ENCODE peak calls at places on chromosomes 4 and X, in six cellular contexts. One of them, this sample, is unnamed.
A peak's percentile ranks its signal among the peaks of the same experiment; 100 is the strongest.

GRCh38 chr4:8215001-8215427 is 15.9 kb downstream of the SH3TC1 start:
- DNase-seq in A549: no peak
- DNase-seq in H9: no peak
- DNase-seq in neural progenitor cell: no peak
- DNase-seq in heart left ventricle: no peak
- DNase-seq in prostate gland: peak; percentile 62
- DNase-seq in this sample: no peak

GRCh38 chr4:54281060-54281781 is 52.1 kb downstream of the PDGFRA start:
- DNase-seq in heart left ventricle: peak; percentile 87
- DNase-seq in A549: peak; percentile 20
- DNase-seq in H9: no peak
- DNase-seq in prostate gland: peak; percentile 90
- DNase-seq in neural progenitor cell: no peak
- DNase-seq in this sample: peak; percentile 76

GRCh38 chrX:133985164-133986007 is at the start of gene GPC3:
- DNase-seq in neural progenitor cell: peak; percentile 87
- DNase-seq in A549: peak; percentile 16
- DNase-seq in H9: peak; percentile 83
- DNase-seq in prostate gland: peak; percentile 19
- DNase-seq in heart left ventricle: peak; percentile 6
- DNase-seq in this sample: peak; percentile 30

GRCh38 chr4:140150886-140151699 is 2.9 kb downstream of the MAML3 start:
- DNase-seq in A549: peak; percentile 95
- DNase-seq in H9: peak; percentile 89
- DNase-seq in prostate gland: peak; percentile 96
- DNase-seq in neural progenitor cell: peak; percentile 93
- DNase-seq in heart left ventricle: peak; percentile 95
- DNase-seq in this sample: peak; percentile 70

GRCh38 chr4:185654965-185655554 is 119.8 kb upstream of the PDLIM3 start:
- DNase-seq in prostate gland: no peak
- DNase-seq in neural progenitor cell: no peak
- DNase-seq in A549: no peak
- DNase-seq in heart left ventricle: no peak
- DNase-seq in H9: no peak
- DNase-seq in this sample: no peak

GRCh38 chrX:30659421-30659820 is 6.2 kb downstream of the GK start:
- DNase-seq in prostate gland: no peak
- DNase-seq in H9: no peak
- DNase-seq in neural progenitor cell: no peak
- DNase-seq in heart left ventricle: no peak
- DNase-seq in A549: peak; percentile 27
- DNase-seq in this sample: peak; percentile 57

GRCh38 chrX:68877606-68878005 is 48.8 kb downstream of the EFNB1 start:
- DNase-seq in prostate gland: no peak
- DNase-seq in neural progenitor cell: no peak
- DNase-seq in H9: no peak
- DNase-seq in A549: no peak
- DNase-seq in heart left ventricle: no peak
- DNase-seq in this sample: no peak

GRCh38 chrX:38804481-38805293 is 3.4 kb downstream of the MID1IP1 start:
- DNase-seq in A549: peak; percentile 40
- DNase-seq in heart left ventricle: peak; percentile 17
- DNase-seq in H9: no peak
- DNase-seq in prostate gland: no peak
- DNase-seq in neural progenitor cell: peak; percentile 46
- DNase-seq in this sample: no peak

GRCh38 chrX:45801554-45801953 is 600.9 kb upstream of the DIPK2B start:
- DNase-seq in neural progenitor cell: peak; percentile 13
- DNase-seq in heart left ventricle: no peak
- DNase-seq in A549: peak; percentile 62
- DNase-seq in prostate gland: no peak
- DNase-seq in H9: no peak
- DNase-seq in this sample: no peak

GRCh38 chr4:8328456-8328855 is 58.9 kb downstream of the HTRA3 start:
- DNase-seq in heart left ventricle: no peak
- DNase-seq in A549: no peak
- DNase-seq in H9: no peak
- DNase-seq in prostate gland: no peak
- DNase-seq in neural progenitor cell: no peak
- DNase-seq in this sample: no peak

GRCh38 chr4:73776363-73776762 is 36.0 kb downstream of the CXCL8 start:
- DNase-seq in H9: no peak
- DNase-seq in prostate gland: peak; percentile 32
- DNase-seq in A549: peak; percentile 18
- DNase-seq in neural progenitor cell: no peak
- DNase-seq in heart left ventricle: peak; percentile 34
- DNase-seq in this sample: no peak

GRCh38 chr4:99408346-99408745 is 26.8 kb downstream of the ADH7 start:
- DNase-seq in neural progenitor cell: no peak
- DNase-seq in H9: no peak
- DNase-seq in prostate gland: no peak
- DNase-seq in A549: no peak
- DNase-seq in heart left ventricle: no peak
- DNase-seq in this sample: no peak

GRCh38 chrX:40080896-40081678 is 16.7 kb downstream of the BCOR start:
- DNase-seq in neural progenitor cell: no peak
- DNase-seq in prostate gland: no peak
- DNase-seq in heart left ventricle: no peak
- DNase-seq in H9: no peak
- DNase-seq in A549: no peak
- DNase-seq in this sample: no peak

GRCh38 chr4:124288706-124289486 is 423.6 kb downstream of the ANKRD50 start:
- DNase-seq in A549: no peak
- DNase-seq in heart left ventricle: no peak
- DNase-seq in prostate gland: no peak
- DNase-seq in H9: no peak
- DNase-seq in neural progenitor cell: no peak
- DNase-seq in this sample: no peak

GRCh38 chr4:93776386-93777080 is 52.0 kb upstream of the ATOH1 start:
- DNase-seq in prostate gland: no peak
- DNase-seq in heart left ventricle: no peak
- DNase-seq in H9: no peak
- DNase-seq in A549: peak; percentile 4
- DNase-seq in neural progenitor cell: no peak
- DNase-seq in this sample: peak; percentile 79

GRCh38 chr4:23036503-23036902 is 343.8 kb downstream of the GBA3 start:
- DNase-seq in heart left ventricle: no peak
- DNase-seq in H9: no peak
- DNase-seq in prostate gland: no peak
- DNase-seq in neural progenitor cell: no peak
- DNase-seq in A549: no peak
- DNase-seq in this sample: no peak

GRCh38 chr4:96120206-96120605 is 280.3 kb downstream of the PDHA2 start:
- DNase-seq in H9: no peak
- DNase-seq in heart left ventricle: no peak
- DNase-seq in A549: no peak
- DNase-seq in prostate gland: no peak
- DNase-seq in neural progenitor cell: no peak
- DNase-seq in this sample: no peak

GRCh38 chr4:122836941-122837340 is 10.3 kb downstream of the FGF2 start:
- DNase-seq in A549: peak; percentile 61
- DNase-seq in neural progenitor cell: no peak
- DNase-seq in H9: no peak
- DNase-seq in prostate gland: no peak
- DNase-seq in heart left ventricle: no peak
- DNase-seq in this sample: no peak

GRCh38 chrX:50698944-50699343 is 115.0 kb downstream of the SHROOM4 start:
- DNase-seq in A549: no peak
- DNase-seq in H9: no peak
- DNase-seq in heart left ventricle: no peak
- DNase-seq in neural progenitor cell: no peak
- DNase-seq in prostate gland: no peak
- DNase-seq in this sample: no peak

GRCh38 chr4:39526810-39527295 is 386 bp downstream of the UGDH start:
- DNase-seq in heart left ventricle: no peak
- DNase-seq in H9: no peak
- DNase-seq in neural progenitor cell: peak; percentile 29
- DNase-seq in A549: no peak
- DNase-seq in prostate gland: no peak
- DNase-seq in this sample: no peak

GRCh38 chrX:41616935-41617334 is 71.8 kb upstream of the GPR34 start:
- DNase-seq in heart left ventricle: no peak
- DNase-seq in H9: no peak
- DNase-seq in A549: no peak
- DNase-seq in neural progenitor cell: peak; percentile 6
- DNase-seq in prostate gland: no peak
- DNase-seq in this sample: no peak

GRCh38 chr4:169900241-169900845 is 125.9 kb downstream of the MFAP3L start:
- DNase-seq in A549: no peak
- DNase-seq in H9: no peak
- DNase-seq in prostate gland: no peak
- DNase-seq in heart left ventricle: no peak
- DNase-seq in neural progenitor cell: no peak
- DNase-seq in this sample: no peak

GRCh38 chr4:25258980-25259578 is 25.2 kb downstream of the PI4K2B start:
- DNase-seq in A549: no peak
- DNase-seq in prostate gland: no peak
- DNase-seq in heart left ventricle: no peak
- DNase-seq in neural progenitor cell: no peak
- DNase-seq in H9: no peak
- DNase-seq in this sample: peak; percentile 38

GRCh38 chrX:87664381-87664780 is 146.8 kb downstream of the KLHL4 start:
- DNase-seq in prostate gland: no peak
- DNase-seq in A549: peak; percentile 35
- DNase-seq in H9: no peak
- DNase-seq in heart left ventricle: no peak
- DNase-seq in neural progenitor cell: peak; percentile 33
- DNase-seq in this sample: peak; percentile 4

GRCh38 chr4:99816611-99817309 is at the start of gene DAPP1:
- DNase-seq in H9: no peak
- DNase-seq in neural progenitor cell: no peak
- DNase-seq in prostate gland: no peak
- DNase-seq in heart left ventricle: no peak
- DNase-seq in A549: no peak
- DNase-seq in this sample: peak; percentile 86

GRCh38 chrX:41334866-41335589 is 1.1 kb downstream of the DDX3X start:
- DNase-seq in heart left ventricle: peak; percentile 68
- DNase-seq in A549: peak; percentile 44
- DNase-seq in H9: peak; percentile 56
- DNase-seq in prostate gland: peak; percentile 29
- DNase-seq in neural progenitor cell: no peak
- DNase-seq in this sample: peak; percentile 42

GRCh38 chr4:113042502-113042901 is 7.0 kb upstream of the ANK2 start:
- DNase-seq in A549: no peak
- DNase-seq in prostate gland: no peak
- DNase-seq in H9: no peak
- DNase-seq in heart left ventricle: no peak
- DNase-seq in neural progenitor cell: no peak
- DNase-seq in this sample: no peak

DNA sequence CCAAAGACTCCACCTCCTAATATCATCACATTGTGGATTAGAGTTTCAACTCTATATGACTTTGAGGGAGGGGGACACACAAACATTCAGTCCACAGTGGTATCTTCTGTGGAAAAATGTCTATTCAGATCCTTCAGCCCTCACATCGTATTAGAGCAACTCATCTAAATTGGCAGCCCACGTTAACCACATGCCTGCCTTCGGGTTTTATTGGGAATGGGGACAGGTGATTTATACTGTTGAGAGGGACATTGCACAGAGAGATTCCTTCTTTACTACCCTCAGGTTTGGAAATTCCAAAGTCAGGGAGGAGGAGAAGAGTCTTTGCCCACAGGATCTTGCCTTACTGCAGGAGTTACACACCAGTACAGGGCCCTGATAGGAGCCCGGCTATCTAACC is 372.5 kb downstream of the AFF2 start:
- DNase-seq in H9: no peak
- DNase-seq in prostate gland: no peak
- DNase-seq in heart left ventricle: no peak
- DNase-seq in A549: no peak
- DNase-seq in neural progenitor cell: no peak
- DNase-seq in this sample: no peak
- TF ChIP-seq CTCF in H9: no peak
- TF ChIP-seq CTCF in prostate gland: no peak
- TF ChIP-seq CTCF in heart left ventricle: no peak
- TF ChIP-seq CTCF in A549: no peak
- TF ChIP-seq CTCF in neural progenitor cell: no peak
- TF ChIP-seq CTCF in this sample: no peak

GRCh38 chrX:153600032-153600373 is 1.1 kb upstream of the CCNQ start:
- DNase-seq in neural progenitor cell: no peak
- DNase-seq in prostate gland: no peak
- DNase-seq in A549: peak; percentile 13
- DNase-seq in heart left ventricle: no peak
- DNase-seq in H9: no peak
- DNase-seq in this sample: no peak

GRCh38 chrX:153599192-153600031 is 473 bp upstream of the CCNQ start:
- DNase-seq in prostate gland: peak; percentile 81
- DNase-seq in A549: peak; percentile 90
- DNase-seq in heart left ventricle: peak; percentile 87
- DNase-seq in H9: peak; percentile 80
- DNase-seq in neural progenitor cell: peak; percentile 93
- DNase-seq in this sample: peak; percentile 82

GRCh38 chrX:153600921-153601320 is 2.0 kb upstream of the CCNQ start:
- DNase-seq in A549: no peak
- DNase-seq in neural progenitor cell: no peak
- DNase-seq in prostate gland: no peak
- DNase-seq in heart left ventricle: no peak
- DNase-seq in H9: no peak
- DNase-seq in this sample: no peak

GRCh38 chrX:153597351-153597750 is 1.6 kb downstream of the CCNQ start:
- DNase-seq in prostate gland: no peak
- DNase-seq in neural progenitor cell: no peak
- DNase-seq in heart left ventricle: no peak
- DNase-seq in A549: no peak
- DNase-seq in H9: no peak
- DNase-seq in this sample: no peak

GRCh38 chrX:153598541-153599191 is at the start of gene CCNQ:
- DNase-seq in A549: peak; percentile 32
- DNase-seq in neural progenitor cell: peak; percentile 60
- DNase-seq in H9: peak; percentile 33
- DNase-seq in prostate gland: no peak
- DNase-seq in heart left ventricle: no peak
- DNase-seq in this sample: peak; percentile 14
- H3K27ac ChIP-seq in A549: peak within 1 kb of the TSS; percentile 89
- H3K27ac ChIP-seq in neural progenitor cell: no peak within 1 kb of the TSS
- H3K27ac ChIP-seq in H9: no peak within 1 kb of the TSS
- H3K27ac ChIP-seq in prostate gland: peak within 1 kb of the TSS; percentile 65
- H3K27ac ChIP-seq in heart left ventricle: peak within 1 kb of the TSS; percentile 84
- H3K27ac ChIP-seq in this sample: peak within 1 kb of the TSS; percentile 76

DNA sequence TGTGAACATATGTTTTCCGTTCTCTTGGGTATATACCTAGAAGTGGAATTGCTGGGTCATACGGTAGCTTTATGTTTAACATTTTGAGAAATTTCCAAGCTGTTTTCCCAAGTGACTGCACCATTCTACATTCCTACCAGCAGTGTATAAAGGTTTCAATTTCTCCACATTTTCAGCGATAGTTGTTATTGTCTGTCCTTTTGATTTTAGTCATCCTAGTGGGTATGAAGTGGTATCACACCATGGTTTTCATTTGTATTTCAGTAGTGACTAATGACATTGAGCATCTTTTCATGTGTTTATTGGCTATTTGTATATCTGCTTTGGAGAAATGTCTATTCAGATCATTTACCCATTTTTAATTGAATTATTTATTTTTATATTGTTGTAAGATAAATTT is 2.4 kb downstream of the PPEF1 start:
- DNase-seq in H9: no peak
- DNase-seq in prostate gland: no peak
- DNase-seq in A549: peak; percentile 33
- DNase-seq in neural progenitor cell: no peak
- DNase-seq in heart left ventricle: no peak
- DNase-seq in this sample: no peak
- TF ChIP-seq CTCF in H9: peak; percentile 20
- TF ChIP-seq CTCF in prostate gland: no peak
- TF ChIP-seq CTCF in A549: no peak
- TF ChIP-seq CTCF in neural progenitor cell: no peak
- TF ChIP-seq CTCF in heart left ventricle: no peak
- TF ChIP-seq CTCF in this sample: no peak

GRCh38 chr4:42364654-42365053 is 32.6 kb upstream of the SHISA3 start:
- DNase-seq in prostate gland: no peak
- DNase-seq in H9: no peak
- DNase-seq in neural progenitor cell: no peak
- DNase-seq in heart left ventricle: no peak
- DNase-seq in A549: no peak
- DNase-seq in this sample: no peak
- H3K27ac ChIP-seq in prostate gland: no peak overlapping the region
- H3K27ac ChIP-seq in H9: no peak overlapping the region
- H3K27ac ChIP-seq in neural progenitor cell: no peak overlapping the region
- H3K27ac ChIP-seq in heart left ventricle: no peak overlapping the region
- H3K27ac ChIP-seq in A549: no peak overlapping the region
- H3K27ac ChIP-seq in this sample: no peak overlapping the region

This sample was measured in RWPE1.